ENCODE peak calls at places on chromosomes 7 and 10, in seven cellular contexts. C is OCI-LY7; I is mucosa of descending colon; G is psoas muscle; H is transverse colon; S is adipocyte; T is CD8-positive, alpha-beta memory T cell. X is an unnamed sample.

GRCh38 chr7:85655252-85655651 is 468.4 kb upstream of the SEMA3D start:
- DNase-seq in S (no peak), T (no peak), H (no peak), C (no peak), I (no peak), G (no peak), X (no peak)

GRCh38 chr10:119768455-119769094 is 42.7 kb downstream of the INPP5F start:
- DNase-seq in I (no peak), G (no peak), S (peak), T (no peak), C (no peak), H (no peak), X (no peak)

GRCh38 chr10:72080042-72081035 is 8.0 kb downstream of the SPOCK2 start:
- DNase-seq in C (no peak), T (no peak), S (no peak), G (no peak), I (no peak), H (no peak), X (no peak)

GRCh38 chr10:17454181-17454800 is at the start of gene ST8SIA6:
- DNase-seq in G (peak), C (no peak), I (peak), H (peak), T (peak), S (peak), X (peak)

GRCh38 chr10:117541405-117541908 is 1.1 kb upstream of the EMX2 start:
- DNase-seq in G (peak), S (no peak), T (no peak), C (no peak), I (no peak), H (no peak), X (no peak)

GRCh38 chr7:295155-296154 is 5.5 kb downstream of the FOXL3 start:
- DNase-seq in T (no peak), G (no peak), C (no peak), I (no peak), H (no peak), S (peak), X (no peak)

GRCh38 chr7:73858807-73859206 is 2.2 kb upstream of the TMEM270 start:
- DNase-seq in G (no peak), T (no peak), S (no peak), H (no peak), C (no peak), I (no peak), X (no peak)

GRCh38 chr10:107616463-107617131 is 452.1 kb upstream of the SORCS1 start:
- DNase-seq in C (no peak), I (no peak), T (no peak), G (no peak), S (peak), H (no peak), X (no peak)

GRCh38 chr7:45701701-45702460 is 127.7 kb downstream of the ADCY1 start:
- DNase-seq in C (no peak), S (no peak), G (no peak), I (no peak), T (no peak), H (no peak), X (no peak)

GRCh38 chr10:22649390-22649841 is 65.0 kb downstream of the PIP4K2A start:
- DNase-seq in S (no peak), T (no peak), H (no peak), G (no peak), I (no peak), C (no peak), X (no peak)

GRCh38 chr10:22648547-22648961 is 65.8 kb downstream of the PIP4K2A start:
- DNase-seq in S (peak), I (no peak), C (no peak), T (no peak), H (no peak), G (no peak), X (no peak)

GRCh38 chr10:22646291-22646926 is 68.0 kb downstream of the PIP4K2A start:
- DNase-seq in I (no peak), S (no peak), T (no peak), C (no peak), G (no peak), H (no peak), X (peak)

GRCh38 chr10:22649977-22650376 is 64.4 kb downstream of the PIP4K2A start:
- DNase-seq in C (no peak), S (no peak), I (no peak), G (no peak), H (no peak), T (no peak), X (no peak)

GRCh38 chr10:22647244-22647643 is 67.1 kb downstream of the PIP4K2A start:
- DNase-seq in I (no peak), H (no peak), C (no peak), T (no peak), S (no peak), G (no peak), X (no peak)
- H3K4me3 ChIP-seq in I (no peak), H (no peak), C (no peak), T (peak), S (peak), G (no peak), X (no peak)

GRCh38 chr7:151062399-151063211 is 3.2 kb downstream of the SLC4A2 start:
- DNase-seq in C (no peak), H (peak), T (no peak), G (peak), I (peak), S (peak), X (no peak)

GRCh38 chr7:151060416-151061234 is 1.2 kb downstream of the SLC4A2 start:
- DNase-seq in H (peak), C (peak), T (no peak), S (peak), I (no peak), G (no peak), X (no peak)

GRCh38 chr7:151062111-151062398 is 2.7 kb downstream of the SLC4A2 start:
- DNase-seq in C (no peak), I (no peak), S (no peak), T (no peak), G (no peak), H (no peak), X (no peak)

GRCh38 chr7:151060113-151060415 is 675 bp downstream of the SLC4A2 start:
- DNase-seq in S (no peak), I (no peak), G (no peak), C (no peak), T (no peak), H (no peak), X (no peak)

DNA sequence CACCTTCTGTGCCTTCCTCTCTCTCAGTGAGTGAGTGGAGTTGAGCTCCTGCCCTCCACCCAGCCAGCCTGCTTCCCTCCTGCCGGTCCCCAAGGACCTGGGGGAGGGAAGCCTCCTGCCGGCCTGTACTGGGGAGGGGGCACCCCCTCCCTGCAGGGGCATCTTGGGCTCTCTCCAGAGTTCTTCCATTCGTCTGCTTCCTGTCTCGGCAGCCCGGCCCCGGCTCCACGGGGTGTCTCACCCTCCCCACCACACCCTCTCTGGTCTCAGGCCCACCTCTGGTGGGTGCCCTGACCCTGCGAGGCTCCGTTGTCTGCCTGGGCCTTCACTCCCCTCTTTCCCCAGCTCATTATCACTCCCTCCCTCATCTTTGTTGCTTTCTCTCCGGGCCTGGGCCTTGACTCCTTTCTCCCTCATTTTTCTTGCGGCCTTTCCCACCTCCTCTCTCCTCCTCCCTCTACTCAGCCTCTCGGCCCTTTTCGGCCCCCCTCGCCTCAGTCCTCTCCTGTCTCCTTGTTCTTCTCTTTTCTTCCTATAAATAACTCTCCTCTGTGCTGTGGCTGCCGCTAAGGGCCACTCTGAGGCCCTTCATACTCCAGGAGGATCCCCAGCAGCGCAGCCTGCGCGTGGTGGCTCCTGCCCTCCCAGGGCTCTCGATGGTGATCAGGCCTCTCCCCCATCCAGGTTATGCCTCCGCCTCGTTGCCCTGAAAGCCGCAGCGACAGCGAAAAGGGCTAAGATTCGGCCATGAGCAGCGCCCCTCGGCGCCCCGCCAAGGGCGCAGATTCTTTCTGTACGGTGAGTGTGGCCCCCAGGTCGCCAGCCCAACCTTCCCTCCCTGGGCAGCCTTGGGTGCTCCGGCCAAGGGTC is 2.1 kb downstream of the SLC4A2 start:
- DNase-seq in S (no peak), I (no peak), T (no peak), C (no peak), H (no peak), G (no peak), X (no peak)
- H3K4me3 ChIP-seq in S (peak), I (no peak), T (no peak), C (peak), H (peak), G (peak), X (peak)

GRCh38 chr7:101896312-101896711 is 78.9 kb downstream of the CUX1 start:
- DNase-seq in H (no peak), T (no peak), S (no peak), I (no peak), G (no peak), C (no peak), X (no peak)
- H3K4me3 ChIP-seq in H (no peak), T (no peak), S (no peak), I (no peak), G (no peak), C (no peak), X (no peak)

GRCh38 chr10:8048281-8049008 is 6.0 kb upstream of the GATA3 start:
- DNase-seq in G (no peak), I (no peak), C (no peak), H (no peak), T (peak), S (no peak), X (peak)
- H3K4me3 ChIP-seq in G (no peak), I (no peak), C (no peak), H (no peak), T (no peak), S (no peak), X (peak)

X was measured in GM06990.